ENCODE peak calls at places on chromosomes 4 and X, in six cellular contexts. X, F, T, Y, H and W are unnamed samples. For H3K27me3, the result is how much of the 10 kb centered on the place peaks cover.

GRCh38 chrX:122943918-122944317 is 240.2 kb upstream of the GRIA3 start:
- DNase-seq in X (no peak), F (no peak), T (no peak), Y (no peak), H (no peak), W (no peak)

GRCh38 chr4:14446311-14446710 is 556.0 kb upstream of the CPEB2 start:
- DNase-seq in X (no peak), F (no peak), T (no peak), Y (no peak), H (no peak), W (no peak)

GRCh38 chr4:120454788-120455187 is 388.1 kb upstream of the MAD2L1 start:
- DNase-seq in X (no peak), F (no peak), T (no peak), Y (no peak), H (no peak), W (no peak)

GRCh38 chr4:1109332-1109731 is 4.0 kb downstream of the RNF212 start:
- DNase-seq in X (no peak), F (no peak), T (no peak), Y (no peak), H (no peak), W (no peak)

GRCh38 chrX:106995678-106996077 is 4.3 kb downstream of the MORC4 start:
- DNase-seq in X (no peak), F (no peak), T (no peak), Y (no peak), H (no peak), W (no peak)

GRCh38 chr4:48138936-48139335 is 4.9 kb upstream of the TXK start:
- DNase-seq in X (no peak), F (no peak), T (no peak), Y (peak), H (no peak), W (no peak)

GRCh38 chr4:184145596-184145995 is 72.1 kb downstream of the ENPP6 start:
- DNase-seq in X (no peak), F (no peak), T (no peak), Y (no peak), H (no peak), W (no peak)

GRCh38 chr4:153341575-153342090 is 2.9 kb upstream of the MND1 start:
- DNase-seq in X (no peak), F (no peak), T (no peak), Y (no peak), H (peak), W (no peak)

GRCh38 chrX:124440674-124441073 is 94.3 kb downstream of the SH2D1A start:
- DNase-seq in X (no peak), F (no peak), T (no peak), Y (no peak), H (no peak), W (no peak)
- H3K27me3 ChIP-seq in X (under half), F (under half), T (under half), Y (under half), H (under half), W (under half)

DNA sequence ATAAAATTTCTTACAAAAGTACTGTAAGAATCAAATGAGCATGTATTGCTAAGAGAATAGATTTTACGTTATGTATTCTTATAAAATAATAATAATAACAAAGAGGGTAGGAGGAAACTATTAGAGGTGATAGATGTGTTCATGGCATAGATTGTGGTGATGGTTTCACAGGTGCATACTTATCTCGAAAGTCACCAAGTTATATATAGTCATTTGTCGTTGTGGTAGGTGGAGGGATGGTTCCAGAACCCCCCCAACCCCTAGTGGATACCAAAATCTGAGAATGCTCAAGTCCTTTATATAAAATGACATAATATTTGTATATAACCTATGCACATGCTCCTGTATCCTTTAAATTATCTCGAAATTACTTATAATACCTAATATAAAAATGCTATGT is 36.7 kb upstream of the H2AZ1 start:
- DNase-seq in X (no peak), F (no peak), T (no peak), Y (no peak), H (no peak), W (no peak)
- H3K27me3 ChIP-seq in X (under half), F (under half), T (under half), Y (under half), H (under half), W (under half)

GRCh38 chr4:41857225-41857624 is 78.0 kb upstream of the TMEM33 start:
- DNase-seq in X (no peak), F (no peak), T (no peak), Y (no peak), H (no peak), W (no peak)

GRCh38 chr4:41856797-41857196 is 78.4 kb upstream of the TMEM33 start:
- DNase-seq in X (no peak), F (no peak), T (no peak), Y (no peak), H (no peak), W (no peak)

GRCh38 chr4:41851621-41852020 is 83.6 kb upstream of the TMEM33 start:
- DNase-seq in X (no peak), F (no peak), T (no peak), Y (no peak), H (no peak), W (no peak)

GRCh38 chr4:41852229-41852628 is 83.0 kb upstream of the TMEM33 start:
- DNase-seq in X (no peak), F (no peak), T (no peak), Y (no peak), H (no peak), W (no peak)

DNA sequence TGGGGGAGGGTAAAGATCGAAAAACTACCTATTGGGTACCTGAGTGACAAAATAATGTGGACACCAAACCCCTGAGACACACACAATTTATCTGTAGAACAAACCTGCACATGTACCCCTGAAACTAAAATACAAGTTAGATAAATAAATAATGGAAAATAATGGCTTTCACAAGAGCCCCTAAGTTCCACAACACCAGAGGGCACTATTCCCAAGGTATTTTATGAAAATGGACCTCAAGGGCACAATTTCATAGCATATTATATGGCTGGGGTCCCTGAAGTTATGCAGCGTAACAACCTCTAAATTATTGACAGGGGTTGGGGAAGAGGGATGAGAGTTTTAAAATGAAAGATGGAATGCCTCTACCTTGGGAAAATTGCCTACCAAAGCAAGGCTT is 81.3 kb upstream of the TMEM33 start:
- DNase-seq in X (no peak), F (no peak), T (no peak), Y (no peak), H (no peak), W (no peak)
- H3K27me3 ChIP-seq in X (under half), F (under half), T (under half), Y (under half), H (under half), W (under half)

DNA sequence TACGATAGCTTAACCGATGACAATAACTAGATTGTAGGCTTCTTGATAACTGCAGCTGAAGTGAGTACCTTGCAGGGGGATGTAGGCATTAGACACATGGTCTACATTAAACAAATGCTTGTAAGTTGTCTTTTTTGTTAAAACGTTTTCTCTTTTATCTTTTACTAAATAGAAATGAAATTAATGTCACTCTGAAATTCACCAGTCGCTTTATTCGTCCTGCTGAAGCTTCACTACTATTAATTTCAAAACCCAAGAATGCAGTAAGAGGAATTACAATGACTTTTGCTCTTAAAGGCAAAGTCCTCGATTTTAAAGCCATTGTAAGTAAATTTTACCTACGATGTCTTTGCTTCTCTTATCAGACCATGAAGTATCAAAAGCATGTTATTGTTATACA is 239.7 kb downstream of the CFAP47 start:
- DNase-seq in X (no peak), F (no peak), T (no peak), Y (no peak), H (no peak), W (no peak)
- H3K27me3 ChIP-seq in X (under half), F (under half), T (under half), Y (under half), H (under half), W (under half)

GRCh38 chrX:78945186-78945912 is at the start of gene P2RY10:
- DNase-seq in X (no peak), F (no peak), T (no peak), Y (peak), H (no peak), W (no peak)

GRCh38 chrX:78946178-78946896 is 1.1 kb downstream of the P2RY10 start:
- DNase-seq in X (no peak), F (no peak), T (no peak), Y (no peak), H (no peak), W (no peak)

GRCh38 chrX:78950157-78950556 is 5.0 kb downstream of the P2RY10 start:
- DNase-seq in X (no peak), F (no peak), T (no peak), Y (no peak), H (no peak), W (no peak)

GRCh38 chrX:78944351-78944750 is 840 bp upstream of the P2RY10 start:
- DNase-seq in X (no peak), F (no peak), T (no peak), Y (no peak), H (no peak), W (no peak)
- H3K27me3 ChIP-seq in X (under half), F (under half), T (under half), Y (under half), H (under half), W (under half)

DNA sequence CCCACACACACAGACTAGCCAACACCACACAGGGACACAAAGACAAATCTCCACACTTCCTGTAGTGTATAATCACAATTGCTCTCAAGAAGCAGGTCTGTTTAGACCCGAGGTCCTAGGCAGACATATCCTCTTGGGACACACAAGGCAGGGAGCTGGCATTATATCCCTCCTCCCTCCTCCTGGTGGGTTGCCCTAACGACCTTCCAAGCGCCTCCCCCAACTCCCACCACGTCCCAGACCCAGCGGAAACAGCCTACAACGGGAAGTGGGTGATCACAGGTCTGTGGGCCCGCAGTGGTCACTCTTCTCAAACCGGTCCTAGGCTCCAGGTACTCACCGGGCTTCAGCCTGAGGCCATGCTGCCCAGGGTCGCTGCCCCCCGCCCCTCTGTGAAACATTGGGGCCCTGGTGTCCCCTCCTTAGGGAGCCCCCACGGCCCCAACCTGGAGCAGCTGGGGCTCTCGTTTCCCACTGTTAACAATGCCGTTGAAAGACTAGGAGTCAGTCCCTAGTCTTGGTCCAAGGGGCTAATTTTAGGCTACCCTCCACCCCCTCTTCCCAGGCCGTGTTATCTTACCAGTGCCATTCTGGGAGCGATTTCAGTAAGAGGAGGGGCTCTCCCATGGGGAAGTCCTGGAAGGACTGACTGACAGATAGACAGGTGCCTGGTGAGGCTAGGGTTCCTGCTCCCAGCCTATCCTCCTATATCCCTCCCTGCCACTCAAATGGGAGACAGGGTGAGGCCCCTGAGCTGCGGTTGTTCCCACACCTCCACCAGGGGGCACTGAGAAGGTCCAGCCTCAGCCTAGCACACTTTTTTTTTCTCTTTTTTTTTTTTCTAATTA is at the start of gene ASB12:
- DNase-seq in X (no peak), F (no peak), T (no peak), Y (no peak), H (no peak), W (no peak)
- H3K27me3 ChIP-seq in X (under half), F (under half), T (under half), Y (under half), H (under half), W (under half)

DNA sequence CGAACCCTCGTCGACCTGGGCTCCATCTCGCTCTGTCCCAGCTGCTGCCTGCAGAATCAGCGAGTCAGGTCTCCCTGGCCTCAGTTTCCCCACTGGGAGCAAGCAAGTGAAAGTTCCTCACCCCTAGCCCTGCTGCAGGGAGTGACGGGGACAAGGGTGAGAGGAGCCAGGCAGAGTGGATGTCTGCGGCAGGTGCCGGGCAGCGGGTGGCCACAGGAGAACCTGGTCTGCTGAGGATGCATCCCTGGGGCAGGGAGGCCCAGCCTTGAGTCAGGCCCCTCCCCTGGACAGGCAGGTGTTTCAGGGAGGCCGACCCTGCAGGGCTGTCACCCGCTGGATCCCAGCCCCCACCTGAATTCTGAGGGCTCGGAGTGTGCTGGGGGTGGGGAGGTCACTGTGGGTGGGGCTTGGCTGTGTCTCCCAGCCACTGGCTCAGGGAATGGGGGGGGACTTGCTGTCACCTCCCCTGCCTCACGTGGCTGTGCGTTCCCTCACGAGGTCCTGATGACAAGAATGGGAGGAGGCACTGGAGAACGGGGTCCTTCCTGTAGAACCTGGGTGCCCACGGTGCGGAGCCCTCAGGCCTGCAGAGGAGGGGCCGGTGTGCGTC is 33.2 kb downstream of the LRPAP1 start:
- DNase-seq in X (no peak), F (no peak), T (no peak), Y (no peak), H (no peak), W (no peak)
- H3K27me3 ChIP-seq in X (under half), F (under half), T (under half), Y (under half), H (under half), W (under half)

DNA sequence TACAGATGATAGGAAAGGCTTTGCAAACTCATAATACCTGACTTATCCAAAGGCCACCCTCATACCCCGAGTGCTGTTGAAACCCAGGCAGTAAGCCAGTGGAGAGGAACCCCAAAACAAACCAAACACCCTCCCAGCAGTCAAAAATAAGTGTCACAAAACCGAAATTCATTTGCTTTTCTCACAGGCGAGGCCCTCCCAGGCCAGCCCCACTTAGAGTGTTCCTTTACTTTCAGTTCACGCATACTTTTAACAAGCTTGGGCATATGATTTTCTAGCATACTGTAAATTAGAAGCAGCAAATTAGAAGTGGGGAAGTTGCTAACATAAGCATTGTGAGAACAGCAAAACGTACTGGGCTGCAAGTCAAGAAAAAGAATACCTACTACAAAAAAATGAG is 2.5 kb upstream of the AMELX start:
- DNase-seq in X (no peak), F (no peak), T (no peak), Y (no peak), H (no peak), W (no peak)
- H3K27me3 ChIP-seq in X (under half), F (under half), T (under half), Y (under half), H (under half), W (under half)